ENCODE peak calls at places on chromosomes 4 and X, in four cellular contexts. Y is left lung, M is AG09319, W is endothelial cell. B is an unnamed sample.

GRCh38 chrX:103404225-103405008 is 28.1 kb downstream of the BEX3 start:
- DNase-seq in M (peak), Y (peak), W (peak), B (peak)

GRCh38 chrX:41481264-41482109 is 34.3 kb downstream of the NYX start:
- DNase-seq in M (no peak), W (peak), Y (no peak), B (no peak)

GRCh38 chr4:70651864-70652506 is 14.3 kb downstream of the JCHAIN start:
- DNase-seq in Y (no peak), W (no peak), M (no peak), B (no peak)

GRCh38 chrX:67893931-67894330 is 350.1 kb downstream of the AR start:
- DNase-seq in M (no peak), W (no peak), Y (no peak), B (no peak)

GRCh38 chr4:87118826-87119225 is 101.6 kb downstream of the KLHL8 start:
- DNase-seq in M (no peak), Y (no peak), W (no peak), B (no peak)

GRCh38 chrX:40108959-40109287 is 11.2 kb upstream of the BCOR start:
- DNase-seq in Y (peak), M (no peak), W (peak), B (peak)

GRCh38 chrX:73577368-73577767 is 14.4 kb downstream of the CHIC1 start:
- DNase-seq in M (peak), Y (no peak), W (no peak), B (no peak)

GRCh38 chrX:27435031-27435430 is 28.1 kb downstream of the PPP4R3C start:
- DNase-seq in W (no peak), Y (no peak), M (no peak), B (no peak)

GRCh38 chrX:140360284-140360683 is 144.6 kb downstream of the SOX3 start:
- DNase-seq in Y (no peak), M (no peak), W (no peak), B (no peak)

GRCh38 chrX:29826651-29827206 is 388.6 kb upstream of the MAGEB2 start:
- DNase-seq in W (no peak), Y (no peak), M (no peak), B (no peak)

GRCh38 chrX:1249101-1249887 is 19.3 kb upstream of the CSF2RA start:
- DNase-seq in Y (peak), W (no peak), M (no peak), B (peak)

GRCh38 chr4:1260418-1261106 is 11.6 kb upstream of the CTBP1 start:
- DNase-seq in W (no peak), Y (no peak), M (no peak), B (no peak)

GRCh38 chr4:1446502-1447153 is 40.4 kb upstream of the NKX1-1 start:
- DNase-seq in M (no peak), W (no peak), Y (no peak), B (no peak)

GRCh38 chrX:134186362-134187121 is 50.4 kb upstream of the CCDC160 start:
- DNase-seq in Y (no peak), W (no peak), M (no peak), B (no peak)

GRCh38 chrX:26783512-26784225 is 567.7 kb downstream of the MAGEB5 start:
- DNase-seq in W (no peak), Y (no peak), M (peak), B (no peak)

GRCh38 chr4:182449186-182449880 is 206.1 kb downstream of the TENM3 start:
- DNase-seq in Y (no peak), M (no peak), W (peak), B (no peak)

GRCh38 chr4:67545199-67545995 is at the start of gene CENPC:
- DNase-seq in W (peak), M (peak), Y (peak), B (peak)

GRCh38 chrX:77793950-77794349 is 7.9 kb upstream of the ATRX start:
- DNase-seq in W (no peak), M (no peak), Y (no peak), B (no peak)

GRCh38 chrX:13965531-13965930 is 64.2 kb downstream of the GEMIN8 start:
- DNase-seq in W (no peak), M (no peak), Y (no peak), B (no peak)

DNA sequence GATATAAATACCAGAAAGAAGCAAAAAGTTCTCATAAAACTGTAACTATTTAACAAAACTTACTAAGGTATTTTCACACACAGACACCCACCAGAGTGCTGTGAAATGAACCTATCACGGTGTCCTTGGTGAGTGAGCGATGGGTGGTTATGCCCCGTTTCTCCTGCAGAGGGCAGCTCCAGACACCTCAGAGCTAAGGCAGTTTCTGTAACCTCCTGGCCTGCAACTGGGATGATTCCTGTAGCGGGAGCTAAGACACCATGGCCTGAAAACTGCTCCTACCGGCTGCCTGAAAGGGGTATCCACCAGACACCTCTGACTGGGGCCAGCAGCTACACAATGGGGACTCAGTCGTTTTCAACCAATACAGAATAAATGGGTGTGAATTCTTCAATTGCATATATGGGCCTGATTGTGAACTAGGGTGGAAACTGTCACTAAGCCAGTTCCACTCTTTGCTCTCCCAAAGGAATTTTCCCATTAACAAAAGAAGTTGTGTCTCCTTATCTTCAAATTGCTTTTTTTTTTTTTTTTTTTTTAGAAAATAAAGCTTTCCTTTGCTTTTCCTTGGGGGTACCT is 2375.8 kb upstream of the TENM3 start:
- DNase-seq in Y (peak), W (peak), M (no peak), B (no peak)
- TF ChIP-seq CTCF in Y (peak), W (peak), M (peak), B (peak)

GRCh38 chr4:41725254-41725653 is 23.3 kb downstream of the PHOX2B start:
- DNase-seq in Y (no peak), M (no peak), W (no peak), B (no peak)
- TF ChIP-seq CTCF in Y (no peak), M (no peak), W (peak), B (no peak)

GRCh38 chr4:36921474-36922220 is 322.9 kb upstream of the NWD2 start:
- DNase-seq in Y (no peak), W (no peak), M (no peak), B (no peak)
- TF ChIP-seq CTCF in Y (no peak), W (no peak), M (no peak), B (no peak)

GRCh38 chrX:47628980-47629379 is 750 bp downstream of the CFP start:
- DNase-seq in M (no peak), W (no peak), Y (no peak), B (no peak)
- TF ChIP-seq CTCF in M (no peak), W (no peak), Y (no peak), B (no peak)

DNA sequence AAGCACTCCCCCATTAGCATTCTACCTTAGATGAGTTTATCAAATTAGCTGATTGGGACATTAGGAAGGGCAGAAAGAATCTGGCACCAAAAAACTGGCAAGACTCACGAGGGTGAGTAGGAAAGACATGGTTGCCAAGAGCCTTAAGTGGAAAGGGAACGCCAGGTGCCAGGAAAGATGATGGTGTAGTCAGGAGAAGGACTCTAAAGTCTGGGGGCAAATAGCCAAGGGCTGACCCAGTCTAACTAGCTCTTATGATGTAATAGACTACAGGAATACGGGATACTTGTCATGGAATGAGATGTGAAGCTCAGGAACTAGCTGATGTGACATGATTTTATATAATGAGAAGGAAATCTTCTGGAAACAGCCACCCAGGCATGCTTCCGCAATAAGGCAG is 94.8 kb downstream of the MBNL3 start:
- DNase-seq in W (no peak), Y (no peak), M (no peak), B (no peak)
- TF ChIP-seq CTCF in W (no peak), Y (no peak), M (no peak), B (no peak)

DNA sequence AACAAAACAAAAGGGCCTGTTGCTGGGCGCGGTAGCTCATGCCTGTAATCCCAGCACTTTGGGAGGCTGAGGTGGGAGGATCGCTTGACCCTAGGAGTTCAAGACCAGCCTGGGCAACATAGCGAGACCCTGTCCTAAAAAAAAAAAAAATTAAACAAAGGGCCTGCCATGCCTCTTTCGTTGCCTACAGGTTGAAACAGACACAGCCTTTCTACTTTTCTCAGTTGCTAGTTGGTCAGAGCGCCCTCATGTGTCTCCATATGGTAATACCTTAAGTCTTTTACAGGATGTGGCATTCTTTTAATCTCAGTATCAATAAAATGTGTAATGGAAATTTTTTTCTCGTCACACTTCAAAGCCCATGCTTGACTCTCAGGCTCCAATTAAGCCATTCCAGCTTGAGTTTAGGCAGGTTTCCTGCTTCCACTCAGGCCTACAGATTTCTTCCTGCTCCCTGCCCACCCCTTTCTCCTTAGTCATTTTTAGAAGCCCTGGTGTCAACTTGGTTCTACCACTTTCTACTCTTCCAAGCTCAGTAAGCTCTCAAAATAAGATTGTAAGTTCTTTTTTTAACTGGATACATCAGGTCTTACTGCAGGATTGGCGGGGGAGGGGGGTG is 4.6 kb upstream of the SOWAHD start:
- DNase-seq in M (no peak), W (peak), Y (peak), B (no peak)
- TF ChIP-seq CTCF in M (peak), W (peak), Y (no peak), B (peak)

DNA sequence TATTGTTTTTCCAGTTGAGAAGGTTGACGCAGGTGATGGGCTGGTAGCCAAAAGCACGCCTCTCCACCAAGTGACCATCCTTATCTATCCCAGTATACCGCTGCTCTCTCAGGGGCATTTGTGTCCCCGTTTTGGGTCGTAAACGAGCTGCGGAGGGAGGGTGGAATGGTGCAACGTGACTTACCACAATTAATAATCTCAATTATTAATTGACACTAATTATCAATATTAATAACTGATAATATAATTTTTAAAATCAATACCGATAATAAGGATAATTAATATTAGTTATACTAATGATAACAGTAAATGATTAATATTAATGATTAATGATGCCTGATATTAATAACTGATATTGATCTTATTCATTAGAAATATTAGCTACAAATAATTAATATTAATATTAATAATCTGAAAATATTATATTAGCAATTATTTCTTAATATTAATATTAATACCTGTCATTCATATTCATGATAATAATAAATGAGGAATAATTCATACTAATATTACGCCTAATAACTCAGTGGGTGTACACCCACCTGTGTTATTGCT is 56.1 kb downstream of the OTOP1 start:
- DNase-seq in M (no peak), W (no peak), Y (no peak), B (no peak)
- TF ChIP-seq CTCF in M (no peak), W (no peak), Y (no peak), B (no peak)

DNA sequence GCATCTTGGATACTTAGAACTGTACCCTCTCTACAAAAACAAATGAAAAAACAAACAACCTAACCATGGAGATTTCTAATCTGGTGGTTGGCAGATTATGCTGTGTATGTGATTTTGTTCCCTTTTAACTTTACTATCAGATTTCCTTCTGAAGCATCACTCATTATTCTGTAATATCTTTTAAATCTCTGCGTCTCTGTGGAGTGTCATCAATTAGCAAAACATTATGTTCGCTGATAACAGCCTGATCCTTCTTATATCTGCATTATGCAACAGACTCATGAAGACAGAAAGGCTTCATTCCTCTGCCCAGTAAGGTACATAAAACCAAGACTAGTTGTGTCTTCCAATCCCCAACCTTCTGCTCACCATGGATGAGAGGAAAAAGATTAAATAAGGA is 110.3 kb upstream of the PDE5A start:
- DNase-seq in Y (no peak), W (no peak), M (no peak), B (no peak)
- TF ChIP-seq CTCF in Y (no peak), W (no peak), M (no peak), B (no peak)

GRCh38 chr4:41506071-41506470 is 31.9 kb upstream of the LIMCH1 start:
- DNase-seq in M (no peak), Y (no peak), W (no peak), B (no peak)
- TF ChIP-seq CTCF in M (no peak), Y (no peak), W (no peak), B (no peak)